ENCODE peak calls at places on chromosomes 4 and X, in five cellular contexts. One of them, this sample, is unnamed.

GRCh38 chrX:132956421-132957210 is 1.8 kb downstream of the HS6ST2 start:
- DNase-seq in AG08395: no peak
- DNase-seq in activated T-helper 1 cell treated with anti-CD3 and anti-CD28 coated beads, Interleukin-12 subunit alpha, Interleukin-12 subunit beta, Interleukin-2, Interleukin-4 antibody, amounts not matched to agents 30 ng/mL and 10 ng/mL and 1 ng/mL, durations not matched to agents 14 hours and 24 hours and 36 hours: no peak
- DNase-seq in NCI-H1417: no peak
- DNase-seq in mammary epithelial cell: no peak
- DNase-seq in this sample: no peak

GRCh38 chrX:30673884-30674598 is 20.8 kb downstream of the GK start:
- DNase-seq in activated T-helper 1 cell treated with anti-CD3 and anti-CD28 coated beads, Interleukin-12 subunit alpha, Interleukin-12 subunit beta, Interleukin-2, Interleukin-4 antibody, amounts not matched to agents 30 ng/mL and 10 ng/mL and 1 ng/mL, durations not matched to agents 14 hours and 24 hours and 36 hours: no peak
- DNase-seq in AG08395: no peak
- DNase-seq in NCI-H1417: no peak
- DNase-seq in mammary epithelial cell: no peak
- DNase-seq in this sample: no peak

GRCh38 chr4:128725405-128725804 is 84.1 kb upstream of the JADE1 start:
- DNase-seq in activated T-helper 1 cell treated with anti-CD3 and anti-CD28 coated beads, Interleukin-12 subunit alpha, Interleukin-12 subunit beta, Interleukin-2, Interleukin-4 antibody, amounts not matched to agents 30 ng/mL and 10 ng/mL and 1 ng/mL, durations not matched to agents 14 hours and 24 hours and 36 hours: no peak
- DNase-seq in NCI-H1417: no peak
- DNase-seq in AG08395: no peak
- DNase-seq in mammary epithelial cell: no peak
- DNase-seq in this sample: no peak

GRCh38 chr4:88659061-88659889 is 38.4 kb downstream of the NAP1L5 start:
- DNase-seq in NCI-H1417: peak
- DNase-seq in AG08395: peak
- DNase-seq in activated T-helper 1 cell treated with anti-CD3 and anti-CD28 coated beads, Interleukin-12 subunit alpha, Interleukin-12 subunit beta, Interleukin-2, Interleukin-4 antibody, amounts not matched to agents 30 ng/mL and 10 ng/mL and 1 ng/mL, durations not matched to agents 14 hours and 24 hours and 36 hours: no peak
- DNase-seq in mammary epithelial cell: peak
- DNase-seq in this sample: peak

GRCh38 chr4:140098481-140099132 is 55.4 kb downstream of the MAML3 start:
- DNase-seq in AG08395: peak
- DNase-seq in activated T-helper 1 cell treated with anti-CD3 and anti-CD28 coated beads, Interleukin-12 subunit alpha, Interleukin-12 subunit beta, Interleukin-2, Interleukin-4 antibody, amounts not matched to agents 30 ng/mL and 10 ng/mL and 1 ng/mL, durations not matched to agents 14 hours and 24 hours and 36 hours: no peak
- DNase-seq in NCI-H1417: no peak
- DNase-seq in mammary epithelial cell: peak
- DNase-seq in this sample: peak

GRCh38 chr4:2712261-2712842 is 43.8 kb downstream of the TNIP2 start:
- DNase-seq in mammary epithelial cell: no peak
- DNase-seq in NCI-H1417: no peak
- DNase-seq in AG08395: no peak
- DNase-seq in activated T-helper 1 cell treated with anti-CD3 and anti-CD28 coated beads, Interleukin-12 subunit alpha, Interleukin-12 subunit beta, Interleukin-2, Interleukin-4 antibody, amounts not matched to agents 30 ng/mL and 10 ng/mL and 1 ng/mL, durations not matched to agents 14 hours and 24 hours and 36 hours: no peak
- DNase-seq in this sample: no peak

GRCh38 chr4:10140866-10141759 is 24.5 kb upstream of the WDR1 start:
- DNase-seq in NCI-H1417: no peak
- DNase-seq in activated T-helper 1 cell treated with anti-CD3 and anti-CD28 coated beads, Interleukin-12 subunit alpha, Interleukin-12 subunit beta, Interleukin-2, Interleukin-4 antibody, amounts not matched to agents 30 ng/mL and 10 ng/mL and 1 ng/mL, durations not matched to agents 14 hours and 24 hours and 36 hours: no peak
- DNase-seq in AG08395: no peak
- DNase-seq in mammary epithelial cell: no peak
- DNase-seq in this sample: no peak

GRCh38 chr4:108130955-108131354 is 37.8 kb downstream of the LEF1 start:
- DNase-seq in mammary epithelial cell: no peak
- DNase-seq in NCI-H1417: no peak
- DNase-seq in activated T-helper 1 cell treated with anti-CD3 and anti-CD28 coated beads, Interleukin-12 subunit alpha, Interleukin-12 subunit beta, Interleukin-2, Interleukin-4 antibody, amounts not matched to agents 30 ng/mL and 10 ng/mL and 1 ng/mL, durations not matched to agents 14 hours and 24 hours and 36 hours: no peak
- DNase-seq in AG08395: no peak
- DNase-seq in this sample: no peak

GRCh38 chr4:114600066-114600552 is 1.5 kb downstream of the UGT8 start:
- DNase-seq in mammary epithelial cell: no peak
- DNase-seq in activated T-helper 1 cell treated with anti-CD3 and anti-CD28 coated beads, Interleukin-12 subunit alpha, Interleukin-12 subunit beta, Interleukin-2, Interleukin-4 antibody, amounts not matched to agents 30 ng/mL and 10 ng/mL and 1 ng/mL, durations not matched to agents 14 hours and 24 hours and 36 hours: no peak
- DNase-seq in AG08395: no peak
- DNase-seq in NCI-H1417: peak
- DNase-seq in this sample: no peak

GRCh38 chrX:110161361-110161686 is 156.6 kb downstream of the AMMECR1 start:
- DNase-seq in activated T-helper 1 cell treated with anti-CD3 and anti-CD28 coated beads, Interleukin-12 subunit alpha, Interleukin-12 subunit beta, Interleukin-2, Interleukin-4 antibody, amounts not matched to agents 30 ng/mL and 10 ng/mL and 1 ng/mL, durations not matched to agents 14 hours and 24 hours and 36 hours: no peak
- DNase-seq in NCI-H1417: no peak
- DNase-seq in AG08395: no peak
- DNase-seq in mammary epithelial cell: no peak
- DNase-seq in this sample: no peak

GRCh38 chrX:43562372-43562771 is 93.7 kb upstream of the MAOA start:
- DNase-seq in NCI-H1417: no peak
- DNase-seq in AG08395: no peak
- DNase-seq in mammary epithelial cell: no peak
- DNase-seq in activated T-helper 1 cell treated with anti-CD3 and anti-CD28 coated beads, Interleukin-12 subunit alpha, Interleukin-12 subunit beta, Interleukin-2, Interleukin-4 antibody, amounts not matched to agents 30 ng/mL and 10 ng/mL and 1 ng/mL, durations not matched to agents 14 hours and 24 hours and 36 hours: no peak
- DNase-seq in this sample: no peak

GRCh38 chrX:65667503-65668355 is at the start of gene MSN:
- DNase-seq in AG08395: peak
- DNase-seq in activated T-helper 1 cell treated with anti-CD3 and anti-CD28 coated beads, Interleukin-12 subunit alpha, Interleukin-12 subunit beta, Interleukin-2, Interleukin-4 antibody, amounts not matched to agents 30 ng/mL and 10 ng/mL and 1 ng/mL, durations not matched to agents 14 hours and 24 hours and 36 hours: peak
- DNase-seq in mammary epithelial cell: peak
- DNase-seq in NCI-H1417: no peak
- DNase-seq in this sample: no peak

GRCh38 chr4:186037692-186038658 is 31.0 kb upstream of the TLR3 start:
- DNase-seq in mammary epithelial cell: peak
- DNase-seq in AG08395: peak
- DNase-seq in NCI-H1417: peak
- DNase-seq in activated T-helper 1 cell treated with anti-CD3 and anti-CD28 coated beads, Interleukin-12 subunit alpha, Interleukin-12 subunit beta, Interleukin-2, Interleukin-4 antibody, amounts not matched to agents 30 ng/mL and 10 ng/mL and 1 ng/mL, durations not matched to agents 14 hours and 24 hours and 36 hours: peak
- DNase-seq in this sample: peak

GRCh38 chrX:128676651-128677050 is 624.4 kb upstream of the ACTRT1 start:
- DNase-seq in NCI-H1417: no peak
- DNase-seq in mammary epithelial cell: no peak
- DNase-seq in AG08395: no peak
- DNase-seq in activated T-helper 1 cell treated with anti-CD3 and anti-CD28 coated beads, Interleukin-12 subunit alpha, Interleukin-12 subunit beta, Interleukin-2, Interleukin-4 antibody, amounts not matched to agents 30 ng/mL and 10 ng/mL and 1 ng/mL, durations not matched to agents 14 hours and 24 hours and 36 hours: no peak
- DNase-seq in this sample: no peak

GRCh38 chr4:81786063-81786763 is 314.5 kb upstream of the RASGEF1B start:
- DNase-seq in AG08395: no peak
- DNase-seq in NCI-H1417: peak
- DNase-seq in activated T-helper 1 cell treated with anti-CD3 and anti-CD28 coated beads, Interleukin-12 subunit alpha, Interleukin-12 subunit beta, Interleukin-2, Interleukin-4 antibody, amounts not matched to agents 30 ng/mL and 10 ng/mL and 1 ng/mL, durations not matched to agents 14 hours and 24 hours and 36 hours: no peak
- DNase-seq in mammary epithelial cell: no peak
- DNase-seq in this sample: peak

GRCh38 chr4:173752610-173753009 is 222.6 kb upstream of the HAND2 start:
- DNase-seq in activated T-helper 1 cell treated with anti-CD3 and anti-CD28 coated beads, Interleukin-12 subunit alpha, Interleukin-12 subunit beta, Interleukin-2, Interleukin-4 antibody, amounts not matched to agents 30 ng/mL and 10 ng/mL and 1 ng/mL, durations not matched to agents 14 hours and 24 hours and 36 hours: no peak
- DNase-seq in mammary epithelial cell: peak
- DNase-seq in AG08395: no peak
- DNase-seq in NCI-H1417: peak
- DNase-seq in this sample: peak

GRCh38 chr4:90293320-90293719 is 166.1 kb downstream of the CCSER1 start:
- DNase-seq in mammary epithelial cell: no peak
- DNase-seq in AG08395: no peak
- DNase-seq in NCI-H1417: peak
- DNase-seq in activated T-helper 1 cell treated with anti-CD3 and anti-CD28 coated beads, Interleukin-12 subunit alpha, Interleukin-12 subunit beta, Interleukin-2, Interleukin-4 antibody, amounts not matched to agents 30 ng/mL and 10 ng/mL and 1 ng/mL, durations not matched to agents 14 hours and 24 hours and 36 hours: no peak
- DNase-seq in this sample: no peak

GRCh38 chr4:43233321-43233720 is 340.8 kb downstream of the GRXCR1 start:
- DNase-seq in mammary epithelial cell: no peak
- DNase-seq in NCI-H1417: no peak
- DNase-seq in AG08395: no peak
- DNase-seq in activated T-helper 1 cell treated with anti-CD3 and anti-CD28 coated beads, Interleukin-12 subunit alpha, Interleukin-12 subunit beta, Interleukin-2, Interleukin-4 antibody, amounts not matched to agents 30 ng/mL and 10 ng/mL and 1 ng/mL, durations not matched to agents 14 hours and 24 hours and 36 hours: no peak
- DNase-seq in this sample: no peak

GRCh38 chr4:119041951-119042560 is 93.6 kb upstream of the MYOZ2 start:
- DNase-seq in AG08395: peak
- DNase-seq in mammary epithelial cell: peak
- DNase-seq in NCI-H1417: peak
- DNase-seq in activated T-helper 1 cell treated with anti-CD3 and anti-CD28 coated beads, Interleukin-12 subunit alpha, Interleukin-12 subunit beta, Interleukin-2, Interleukin-4 antibody, amounts not matched to agents 30 ng/mL and 10 ng/mL and 1 ng/mL, durations not matched to agents 14 hours and 24 hours and 36 hours: peak
- DNase-seq in this sample: peak

GRCh38 chr4:141643557-141643956 is 7.2 kb downstream of the IL15 start:
- DNase-seq in NCI-H1417: no peak
- DNase-seq in activated T-helper 1 cell treated with anti-CD3 and anti-CD28 coated beads, Interleukin-12 subunit alpha, Interleukin-12 subunit beta, Interleukin-2, Interleukin-4 antibody, amounts not matched to agents 30 ng/mL and 10 ng/mL and 1 ng/mL, durations not matched to agents 14 hours and 24 hours and 36 hours: no peak
- DNase-seq in mammary epithelial cell: peak
- DNase-seq in AG08395: peak
- DNase-seq in this sample: no peak

GRCh38 chr4:99540287-99540939 is 23.4 kb downstream of the TRMT10A start:
- DNase-seq in NCI-H1417: no peak
- DNase-seq in mammary epithelial cell: no peak
- DNase-seq in AG08395: no peak
- DNase-seq in activated T-helper 1 cell treated with anti-CD3 and anti-CD28 coated beads, Interleukin-12 subunit alpha, Interleukin-12 subunit beta, Interleukin-2, Interleukin-4 antibody, amounts not matched to agents 30 ng/mL and 10 ng/mL and 1 ng/mL, durations not matched to agents 14 hours and 24 hours and 36 hours: no peak
- DNase-seq in this sample: no peak

GRCh38 chr4:1244081-1244977 is 4.6 kb downstream of the CTBP1 start:
- DNase-seq in activated T-helper 1 cell treated with anti-CD3 and anti-CD28 coated beads, Interleukin-12 subunit alpha, Interleukin-12 subunit beta, Interleukin-2, Interleukin-4 antibody, amounts not matched to agents 30 ng/mL and 10 ng/mL and 1 ng/mL, durations not matched to agents 14 hours and 24 hours and 36 hours: no peak
- DNase-seq in AG08395: peak
- DNase-seq in NCI-H1417: no peak
- DNase-seq in mammary epithelial cell: no peak
- DNase-seq in this sample: no peak

GRCh38 chr4:732480-732879 is 26.8 kb downstream of the PCGF3 start:
- DNase-seq in AG08395: no peak
- DNase-seq in NCI-H1417: no peak
- DNase-seq in activated T-helper 1 cell treated with anti-CD3 and anti-CD28 coated beads, Interleukin-12 subunit alpha, Interleukin-12 subunit beta, Interleukin-2, Interleukin-4 antibody, amounts not matched to agents 30 ng/mL and 10 ng/mL and 1 ng/mL, durations not matched to agents 14 hours and 24 hours and 36 hours: no peak
- DNase-seq in mammary epithelial cell: no peak
- DNase-seq in this sample: no peak

GRCh38 chr4:175339100-175339707 is 421.0 kb downstream of the ADAM29 start:
- DNase-seq in activated T-helper 1 cell treated with anti-CD3 and anti-CD28 coated beads, Interleukin-12 subunit alpha, Interleukin-12 subunit beta, Interleukin-2, Interleukin-4 antibody, amounts not matched to agents 30 ng/mL and 10 ng/mL and 1 ng/mL, durations not matched to agents 14 hours and 24 hours and 36 hours: no peak
- DNase-seq in mammary epithelial cell: peak
- DNase-seq in NCI-H1417: no peak
- DNase-seq in AG08395: no peak
- DNase-seq in this sample: no peak

GRCh38 chr4:167020410-167020809 is 213.9 kb downstream of the SPOCK3 start:
- DNase-seq in NCI-H1417: peak
- DNase-seq in mammary epithelial cell: no peak
- DNase-seq in AG08395: no peak
- DNase-seq in activated T-helper 1 cell treated with anti-CD3 and anti-CD28 coated beads, Interleukin-12 subunit alpha, Interleukin-12 subunit beta, Interleukin-2, Interleukin-4 antibody, amounts not matched to agents 30 ng/mL and 10 ng/mL and 1 ng/mL, durations not matched to agents 14 hours and 24 hours and 36 hours: no peak
- DNase-seq in this sample: no peak

GRCh38 chrX:52874661-52875060 is 6.8 kb upstream of the XAGE3 start:
- DNase-seq in NCI-H1417: no peak
- DNase-seq in mammary epithelial cell: no peak
- DNase-seq in AG08395: no peak
- DNase-seq in activated T-helper 1 cell treated with anti-CD3 and anti-CD28 coated beads, Interleukin-12 subunit alpha, Interleukin-12 subunit beta, Interleukin-2, Interleukin-4 antibody, amounts not matched to agents 30 ng/mL and 10 ng/mL and 1 ng/mL, durations not matched to agents 14 hours and 24 hours and 36 hours: no peak
- DNase-seq in this sample: no peak

GRCh38 chr4:101885574-101885973 is 95.0 kb downstream of the BANK1 start:
- DNase-seq in NCI-H1417: peak
- DNase-seq in activated T-helper 1 cell treated with anti-CD3 and anti-CD28 coated beads, Interleukin-12 subunit alpha, Interleukin-12 subunit beta, Interleukin-2, Interleukin-4 antibody, amounts not matched to agents 30 ng/mL and 10 ng/mL and 1 ng/mL, durations not matched to agents 14 hours and 24 hours and 36 hours: no peak
- DNase-seq in mammary epithelial cell: no peak
- DNase-seq in AG08395: no peak
- DNase-seq in this sample: no peak

GRCh38 chr4:19298998-19299397 is 952.7 kb upstream of the SLIT2 start:
- DNase-seq in NCI-H1417: no peak
- DNase-seq in AG08395: peak
- DNase-seq in activated T-helper 1 cell treated with anti-CD3 and anti-CD28 coated beads, Interleukin-12 subunit alpha, Interleukin-12 subunit beta, Interleukin-2, Interleukin-4 antibody, amounts not matched to agents 30 ng/mL and 10 ng/mL and 1 ng/mL, durations not matched to agents 14 hours and 24 hours and 36 hours: no peak
- DNase-seq in mammary epithelial cell: no peak
- DNase-seq in this sample: peak

GRCh38 chr4:16866974-16867373 is 31.5 kb downstream of the LDB2 start:
- DNase-seq in activated T-helper 1 cell treated with anti-CD3 and anti-CD28 coated beads, Interleukin-12 subunit alpha, Interleukin-12 subunit beta, Interleukin-2, Interleukin-4 antibody, amounts not matched to agents 30 ng/mL and 10 ng/mL and 1 ng/mL, durations not matched to agents 14 hours and 24 hours and 36 hours: no peak
- DNase-seq in NCI-H1417: no peak
- DNase-seq in AG08395: no peak
- DNase-seq in mammary epithelial cell: no peak
- DNase-seq in this sample: no peak

GRCh38 chr4:35818520-35818919 is 425.8 kb downstream of the ARAP2 start:
- DNase-seq in AG08395: no peak
- DNase-seq in mammary epithelial cell: peak
- DNase-seq in NCI-H1417: no peak
- DNase-seq in activated T-helper 1 cell treated with anti-CD3 and anti-CD28 coated beads, Interleukin-12 subunit alpha, Interleukin-12 subunit beta, Interleukin-2, Interleukin-4 antibody, amounts not matched to agents 30 ng/mL and 10 ng/mL and 1 ng/mL, durations not matched to agents 14 hours and 24 hours and 36 hours: no peak
- DNase-seq in this sample: no peak